ENCODE peak calls at places on chromosomes 7 and 10, in nine cellular contexts. One of them, this sample, is unnamed.

GRCh38 chr7:46163245-46163644 is 242.2 kb upstream of the IGFBP3 start:
- DNase-seq in body of pancreas: no peak
- DNase-seq in fibroblast of pulmonary artery: no peak
- DNase-seq in choroid plexus epithelial cell: no peak
- DNase-seq in fibroblast of lung: no peak
- DNase-seq in dorsolateral prefrontal cortex: no peak
- DNase-seq in omental fat pad: no peak
- DNase-seq in cardiac fibroblast: no peak
- DNase-seq in WTC11: no peak
- DNase-seq in this sample: no peak

GRCh38 chr10:58752665-58753064 is 240.0 kb downstream of the BICC1 start:
- DNase-seq in body of pancreas: no peak
- DNase-seq in fibroblast of pulmonary artery: no peak
- DNase-seq in choroid plexus epithelial cell: no peak
- DNase-seq in fibroblast of lung: no peak
- DNase-seq in dorsolateral prefrontal cortex: no peak
- DNase-seq in omental fat pad: no peak
- DNase-seq in cardiac fibroblast: no peak
- DNase-seq in WTC11: no peak
- DNase-seq in this sample: no peak

GRCh38 chr10:70376436-70377378 is 5.7 kb downstream of the LRRC20 start:
- DNase-seq in body of pancreas: no peak
- DNase-seq in fibroblast of pulmonary artery: no peak
- DNase-seq in choroid plexus epithelial cell: no peak
- DNase-seq in fibroblast of lung: peak; percentile 47
- DNase-seq in dorsolateral prefrontal cortex: no peak
- DNase-seq in omental fat pad: no peak
- DNase-seq in cardiac fibroblast: no peak
- DNase-seq in WTC11: no peak
- DNase-seq in this sample: no peak

GRCh38 chr10:43130756-43131155 is 7.5 kb upstream of the CSGALNACT2 start:
- DNase-seq in body of pancreas: no peak
- DNase-seq in fibroblast of pulmonary artery: no peak
- DNase-seq in choroid plexus epithelial cell: no peak
- DNase-seq in fibroblast of lung: no peak
- DNase-seq in dorsolateral prefrontal cortex: no peak
- DNase-seq in omental fat pad: no peak
- DNase-seq in cardiac fibroblast: no peak
- DNase-seq in WTC11: no peak
- DNase-seq in this sample: no peak

GRCh38 chr7:47670738-47671137 is 88.8 kb upstream of the TNS3 start:
- DNase-seq in body of pancreas: no peak
- DNase-seq in fibroblast of pulmonary artery: no peak
- DNase-seq in choroid plexus epithelial cell: no peak
- DNase-seq in fibroblast of lung: no peak
- DNase-seq in dorsolateral prefrontal cortex: no peak
- DNase-seq in omental fat pad: no peak
- DNase-seq in cardiac fibroblast: no peak
- DNase-seq in WTC11: no peak
- DNase-seq in this sample: no peak

GRCh38 chr7:2732959-2733584 is 45.1 kb downstream of the AMZ1 start:
- DNase-seq in body of pancreas: peak; percentile 59
- DNase-seq in fibroblast of pulmonary artery: peak; percentile 75
- DNase-seq in choroid plexus epithelial cell: peak; percentile 61
- DNase-seq in fibroblast of lung: peak; percentile 78
- DNase-seq in dorsolateral prefrontal cortex: no peak
- DNase-seq in omental fat pad: no peak
- DNase-seq in cardiac fibroblast: peak; percentile 77
- DNase-seq in WTC11: peak; percentile 9
- DNase-seq in this sample: no peak

GRCh38 chr7:39587393-39587792 is 21.2 kb downstream of the YAE1 start:
- DNase-seq in body of pancreas: no peak
- DNase-seq in fibroblast of pulmonary artery: peak; percentile 45
- DNase-seq in choroid plexus epithelial cell: peak; percentile 26
- DNase-seq in fibroblast of lung: peak; percentile 43
- DNase-seq in dorsolateral prefrontal cortex: no peak
- DNase-seq in omental fat pad: no peak
- DNase-seq in cardiac fibroblast: no peak
- DNase-seq in WTC11: no peak
- DNase-seq in this sample: no peak

GRCh38 chr7:99440195-99440594 is 1.5 kb downstream of the CPSF4 start:
- DNase-seq in body of pancreas: no peak
- DNase-seq in fibroblast of pulmonary artery: peak; percentile 31
- DNase-seq in choroid plexus epithelial cell: peak; percentile 37
- DNase-seq in fibroblast of lung: peak; percentile 12
- DNase-seq in dorsolateral prefrontal cortex: no peak
- DNase-seq in omental fat pad: no peak
- DNase-seq in cardiac fibroblast: peak; percentile 24
- DNase-seq in WTC11: no peak
- DNase-seq in this sample: no peak

GRCh38 chr10:97916586-97916985 is 66.9 kb downstream of the GOLGA7B start:
- DNase-seq in body of pancreas: peak; percentile 61
- DNase-seq in fibroblast of pulmonary artery: peak; percentile 8
- DNase-seq in choroid plexus epithelial cell: no peak
- DNase-seq in fibroblast of lung: no peak
- DNase-seq in dorsolateral prefrontal cortex: peak; percentile 16
- DNase-seq in omental fat pad: no peak
- DNase-seq in cardiac fibroblast: peak; percentile 17
- DNase-seq in WTC11: no peak
- DNase-seq in this sample: no peak

GRCh38 chr7:50621206-50621605 is 56.0 kb upstream of the DDC start:
- DNase-seq in body of pancreas: no peak
- DNase-seq in fibroblast of pulmonary artery: no peak
- DNase-seq in choroid plexus epithelial cell: no peak
- DNase-seq in fibroblast of lung: no peak
- DNase-seq in dorsolateral prefrontal cortex: no peak
- DNase-seq in omental fat pad: no peak
- DNase-seq in cardiac fibroblast: no peak
- DNase-seq in WTC11: no peak
- DNase-seq in this sample: no peak

GRCh38 chr10:77801474-77802238 is 124.9 kb downstream of the DLG5 start:
- DNase-seq in body of pancreas: no peak
- DNase-seq in fibroblast of pulmonary artery: peak; percentile 13
- DNase-seq in choroid plexus epithelial cell: no peak
- DNase-seq in fibroblast of lung: peak; percentile 78
- DNase-seq in dorsolateral prefrontal cortex: peak; percentile 33
- DNase-seq in omental fat pad: no peak
- DNase-seq in cardiac fibroblast: peak; percentile 3
- DNase-seq in WTC11: no peak
- DNase-seq in this sample: no peak

GRCh38 chr10:43407576-43408330 is 1.2 kb downstream of the HNRNPF start:
- DNase-seq in body of pancreas: peak; percentile 93
- DNase-seq in fibroblast of pulmonary artery: peak; percentile 94
- DNase-seq in choroid plexus epithelial cell: peak; percentile 94
- DNase-seq in fibroblast of lung: peak; percentile 90
- DNase-seq in dorsolateral prefrontal cortex: peak; percentile 85
- DNase-seq in omental fat pad: peak; percentile 83
- DNase-seq in cardiac fibroblast: peak; percentile 95
- DNase-seq in WTC11: peak; percentile 58
- DNase-seq in this sample: peak; percentile 75

GRCh38 chr7:105838273-105839141 is 37.9 kb downstream of the ATXN7L1 start:
- DNase-seq in body of pancreas: peak; percentile 49
- DNase-seq in fibroblast of pulmonary artery: peak; percentile 36
- DNase-seq in choroid plexus epithelial cell: peak; percentile 41
- DNase-seq in fibroblast of lung: peak; percentile 85
- DNase-seq in dorsolateral prefrontal cortex: no peak
- DNase-seq in omental fat pad: peak; percentile 48
- DNase-seq in cardiac fibroblast: peak; percentile 35
- DNase-seq in WTC11: no peak
- DNase-seq in this sample: no peak

GRCh38 chr10:6044651-6045599 is 17.2 kb downstream of the IL2RA start:
- DNase-seq in body of pancreas: no peak
- DNase-seq in fibroblast of pulmonary artery: no peak
- DNase-seq in choroid plexus epithelial cell: no peak
- DNase-seq in fibroblast of lung: no peak
- DNase-seq in dorsolateral prefrontal cortex: no peak
- DNase-seq in omental fat pad: no peak
- DNase-seq in cardiac fibroblast: no peak
- DNase-seq in WTC11: no peak
- DNase-seq in this sample: no peak

GRCh38 chr10:71725998-71726672 is 6.6 kb upstream of the C10orf105 start:
- DNase-seq in body of pancreas: no peak
- DNase-seq in fibroblast of pulmonary artery: peak; percentile 48
- DNase-seq in choroid plexus epithelial cell: peak; percentile 62
- DNase-seq in fibroblast of lung: peak; percentile 67
- DNase-seq in dorsolateral prefrontal cortex: no peak
- DNase-seq in omental fat pad: no peak
- DNase-seq in cardiac fibroblast: peak; percentile 44
- DNase-seq in WTC11: peak; percentile 60
- DNase-seq in this sample: peak; percentile 33

GRCh38 chr10:128242641-128243040 is 116.4 kb upstream of the MKI67 start:
- DNase-seq in body of pancreas: no peak
- DNase-seq in fibroblast of pulmonary artery: no peak
- DNase-seq in choroid plexus epithelial cell: no peak
- DNase-seq in fibroblast of lung: no peak
- DNase-seq in dorsolateral prefrontal cortex: no peak
- DNase-seq in omental fat pad: no peak
- DNase-seq in cardiac fibroblast: no peak
- DNase-seq in WTC11: peak; percentile 25
- DNase-seq in this sample: no peak
- TF ChIP-seq CTCF in body of pancreas: no peak
- TF ChIP-seq CTCF in fibroblast of pulmonary artery: no peak
- TF ChIP-seq CTCF in choroid plexus epithelial cell: no peak
- TF ChIP-seq CTCF in fibroblast of lung: no peak
- TF ChIP-seq CTCF in dorsolateral prefrontal cortex: no peak
- TF ChIP-seq CTCF in omental fat pad: no peak
- TF ChIP-seq CTCF in cardiac fibroblast: no peak
- TF ChIP-seq CTCF in WTC11: no peak
- TF ChIP-seq CTCF in this sample: no peak

DNA sequence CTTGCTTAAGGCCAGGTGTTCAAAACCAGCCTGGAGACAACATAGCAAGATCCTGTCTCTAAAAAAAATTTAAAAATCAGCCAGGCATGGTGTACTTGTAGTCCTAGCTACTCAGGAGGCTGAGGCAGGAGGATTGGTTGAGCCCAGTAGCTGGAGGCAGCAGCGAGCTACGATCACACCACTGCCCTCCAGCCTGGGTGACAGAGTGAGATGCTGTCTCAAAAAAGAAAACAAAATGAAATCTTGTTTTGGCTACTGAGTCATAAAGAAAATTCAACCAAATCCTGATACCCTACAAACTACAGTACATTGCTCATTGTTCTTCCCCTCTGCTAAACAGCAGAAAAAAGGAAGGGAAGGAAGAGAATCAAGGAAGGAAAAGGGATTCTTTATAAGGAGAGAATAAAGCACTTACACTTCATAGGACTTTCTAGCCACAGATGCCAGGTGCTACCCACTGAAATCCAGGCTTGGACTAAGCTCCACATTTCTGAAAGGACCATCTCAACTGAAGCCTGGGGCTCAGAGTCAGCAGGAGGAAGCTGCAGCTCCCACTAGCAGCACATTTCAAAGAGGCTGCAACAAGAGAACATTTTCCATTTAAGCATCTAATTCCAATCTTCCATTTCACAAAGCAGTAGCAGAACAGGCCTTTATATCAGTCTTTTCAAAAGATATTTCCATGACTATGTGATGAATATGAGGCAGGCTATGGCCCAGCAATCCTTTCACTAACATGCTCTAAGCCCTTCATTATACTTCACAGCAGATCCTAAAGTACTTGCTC is 13.6 kb downstream of the TNPO3 start:
- DNase-seq in body of pancreas: no peak
- DNase-seq in fibroblast of pulmonary artery: no peak
- DNase-seq in choroid plexus epithelial cell: no peak
- DNase-seq in fibroblast of lung: peak; percentile 2
- DNase-seq in dorsolateral prefrontal cortex: no peak
- DNase-seq in omental fat pad: no peak
- DNase-seq in cardiac fibroblast: no peak
- DNase-seq in WTC11: no peak
- DNase-seq in this sample: no peak
- TF ChIP-seq CTCF in body of pancreas: no peak
- TF ChIP-seq CTCF in fibroblast of pulmonary artery: no peak
- TF ChIP-seq CTCF in choroid plexus epithelial cell: no peak
- TF ChIP-seq CTCF in fibroblast of lung: no peak
- TF ChIP-seq CTCF in dorsolateral prefrontal cortex: no peak
- TF ChIP-seq CTCF in omental fat pad: no peak
- TF ChIP-seq CTCF in cardiac fibroblast: no peak
- TF ChIP-seq CTCF in WTC11: no peak
- TF ChIP-seq CTCF in this sample: no peak

DNA sequence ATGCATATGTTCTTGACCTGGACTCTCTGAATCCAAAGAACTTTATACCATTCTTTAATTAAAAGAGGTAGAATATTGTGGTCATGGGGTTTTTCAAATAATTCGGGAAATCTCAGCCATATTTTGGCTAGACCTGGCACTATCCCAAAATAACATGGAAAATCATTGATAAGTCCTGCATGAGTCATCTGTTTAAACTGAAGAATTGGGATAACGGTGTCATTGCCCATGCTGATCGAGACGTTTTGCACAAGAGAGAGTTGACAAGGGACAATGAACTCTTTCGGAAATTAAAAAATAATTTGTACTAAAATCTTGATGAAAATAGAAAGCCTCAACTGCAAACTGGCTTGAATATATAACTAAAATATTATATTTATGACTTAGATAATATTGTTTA is 19.9 kb upstream of the ABCB4 start:
- DNase-seq in body of pancreas: no peak
- DNase-seq in fibroblast of pulmonary artery: no peak
- DNase-seq in choroid plexus epithelial cell: no peak
- DNase-seq in fibroblast of lung: no peak
- DNase-seq in dorsolateral prefrontal cortex: no peak
- DNase-seq in omental fat pad: no peak
- DNase-seq in cardiac fibroblast: no peak
- DNase-seq in WTC11: no peak
- DNase-seq in this sample: no peak
- TF ChIP-seq CTCF in body of pancreas: no peak
- TF ChIP-seq CTCF in fibroblast of pulmonary artery: no peak
- TF ChIP-seq CTCF in choroid plexus epithelial cell: no peak
- TF ChIP-seq CTCF in fibroblast of lung: no peak
- TF ChIP-seq CTCF in dorsolateral prefrontal cortex: no peak
- TF ChIP-seq CTCF in omental fat pad: no peak
- TF ChIP-seq CTCF in cardiac fibroblast: no peak
- TF ChIP-seq CTCF in WTC11: no peak
- TF ChIP-seq CTCF in this sample: no peak

DNA sequence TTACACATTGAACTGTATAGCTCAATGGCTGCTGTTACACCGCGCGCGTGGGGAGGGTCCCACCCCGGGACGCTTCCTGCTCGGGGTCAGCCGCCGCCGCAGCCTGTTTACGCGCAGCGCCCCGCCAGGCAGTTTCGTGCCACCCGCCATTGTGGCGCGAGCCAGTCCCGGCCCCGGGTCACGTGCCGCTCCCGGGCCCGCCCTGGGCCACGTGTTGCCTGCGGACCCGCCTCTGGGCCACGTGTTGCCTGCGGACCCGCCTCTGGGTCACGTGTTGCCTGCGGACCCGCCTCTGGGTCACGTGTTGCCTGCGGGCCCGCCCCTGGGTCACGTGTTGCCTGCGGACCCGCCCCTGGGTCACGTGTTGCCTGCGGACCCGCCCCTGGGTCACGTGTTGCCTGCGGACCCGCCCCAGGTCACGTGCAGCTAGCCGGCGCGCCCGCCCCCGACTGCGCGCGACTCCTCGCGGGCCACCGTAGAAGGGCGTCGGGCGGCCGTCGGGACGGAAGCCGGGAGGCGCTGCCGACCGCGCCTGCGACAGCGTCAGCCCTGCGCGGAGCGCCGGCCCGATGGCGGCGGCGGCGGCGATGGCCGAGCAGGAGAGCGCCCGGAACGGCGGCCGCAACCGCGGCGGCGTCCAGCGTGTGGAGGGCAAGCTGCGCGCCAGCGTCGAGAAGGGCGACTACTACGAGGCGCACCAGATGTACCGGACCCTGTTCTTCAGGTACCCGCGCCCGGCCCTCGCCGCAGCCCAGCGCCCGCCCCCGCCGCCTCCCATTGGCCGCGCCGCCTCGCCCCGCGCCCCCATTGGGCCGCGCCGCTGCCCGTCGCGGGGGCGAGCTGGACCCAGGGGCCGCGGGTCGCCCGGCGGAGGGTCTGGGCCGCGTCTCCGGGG is at the start of gene GET4:
- DNase-seq in body of pancreas: peak; percentile 99
- DNase-seq in fibroblast of pulmonary artery: peak; percentile 96
- DNase-seq in choroid plexus epithelial cell: peak; percentile 98
- DNase-seq in fibroblast of lung: peak; percentile 96
- DNase-seq in dorsolateral prefrontal cortex: peak; percentile 98
- DNase-seq in omental fat pad: peak; percentile 76
- DNase-seq in cardiac fibroblast: peak; percentile 99
- DNase-seq in WTC11: peak; percentile 97
- DNase-seq in this sample: peak; percentile 98
- TF ChIP-seq CTCF in body of pancreas: no peak
- TF ChIP-seq CTCF in fibroblast of pulmonary artery: no peak
- TF ChIP-seq CTCF in choroid plexus epithelial cell: no peak
- TF ChIP-seq CTCF in fibroblast of lung: no peak
- TF ChIP-seq CTCF in dorsolateral prefrontal cortex: no peak
- TF ChIP-seq CTCF in omental fat pad: no peak
- TF ChIP-seq CTCF in cardiac fibroblast: no peak
- TF ChIP-seq CTCF in WTC11: no peak
- TF ChIP-seq CTCF in this sample: no peak

This sample was measured in CD4-positive, alpha-beta T cell.